ENCODE peak calls at places on chromosomes 5 and 9, in seven cellular contexts. B, R, M, F, T, U and N are unnamed samples.

GRCh38 chr5:179953934-179954833 is 46.5 kb upstream of the TBC1D9B start:
- DNase-seq in M (no peak), R (no peak), T (no peak), B (no peak), F (no peak), U (no peak), N (no peak)

GRCh38 chr5:151075698-151076331 is 5.0 kb downstream of the TNIP1 start:
- DNase-seq in F (no peak), R (peak), T (no peak), U (no peak), B (no peak), M (no peak), N (no peak)

GRCh38 chr5:171630047-171630669 is 155.5 kb upstream of the SMIM23 start:
- DNase-seq in M (peak), T (no peak), U (peak), F (no peak), B (peak), R (peak), N (peak)

GRCh38 chr9:108130896-108131295 is 641.3 kb upstream of the KLF4 start:
- DNase-seq in B (no peak), F (no peak), T (no peak), U (no peak), R (no peak), M (peak), N (no peak)

GRCh38 chr5:78497573-78498533 is 137.4 kb downstream of the SCAMP1 start:
- DNase-seq in M (no peak), R (peak), B (no peak), U (no peak), T (no peak), F (no peak), N (no peak)

GRCh38 chr5:5313081-5313736 is 109.3 kb upstream of the ICE1 start:
- DNase-seq in R (no peak), M (no peak), T (no peak), B (no peak), F (no peak), U (no peak), N (no peak)

GRCh38 chr9:105842023-105842644 is 147.8 kb downstream of the TMEM38B start:
- DNase-seq in F (no peak), M (peak), T (no peak), U (no peak), B (peak), R (no peak), N (peak)

GRCh38 chr9:17799383-17799782 is 220.5 kb downstream of the SH3GL2 start:
- DNase-seq in F (no peak), M (no peak), R (no peak), U (no peak), B (no peak), T (no peak), N (peak)

GRCh38 chr9:36204906-36205547 is 14.3 kb downstream of the CLTA start:
- DNase-seq in M (no peak), T (no peak), B (no peak), R (peak), F (no peak), U (no peak), N (peak)

GRCh38 chr9:69019808-69020207 is 5.9 kb upstream of the PRKACG start:
- DNase-seq in R (no peak), B (no peak), T (peak), F (peak), U (no peak), M (no peak), N (no peak)

GRCh38 chr9:117414220-117414905 is 494 bp downstream of the ASTN2 start:
- DNase-seq in T (no peak), M (peak), U (no peak), R (peak), B (peak), F (no peak), N (no peak)

GRCh38 chr5:7850241-7850532 is 746 bp downstream of the CFAP90 start:
- DNase-seq in M (no peak), R (no peak), T (no peak), U (no peak), F (peak), B (no peak), N (no peak)

GRCh38 chr5:127012933-127013332 is 17.4 kb downstream of the MARCHF3 start:
- DNase-seq in B (no peak), R (no peak), T (no peak), M (no peak), F (no peak), U (no peak), N (peak)

GRCh38 chr5:9370256-9370655 is 175.6 kb downstream of the SEMA5A start:
- DNase-seq in U (no peak), B (no peak), T (no peak), F (no peak), M (no peak), R (no peak), N (no peak)

GRCh38 chr5:173451031-173451430 is 122.8 kb upstream of the STC2 start:
- DNase-seq in T (no peak), U (no peak), R (no peak), F (no peak), M (no peak), B (no peak), N (no peak)

GRCh38 chr9:21549890-21550289 is 67.8 kb upstream of the IFNE start:
- DNase-seq in F (no peak), R (no peak), T (no peak), B (no peak), U (no peak), M (no peak), N (no peak)

GRCh38 chr5:140182075-140182709 is 7.2 kb downstream of the CYSTM1 start:
- DNase-seq in U (no peak), M (no peak), F (peak), B (no peak), R (no peak), T (no peak), N (no peak)

GRCh38 chr9:119370816-119371215 is 1.6 kb upstream of the BRINP1 start:
- DNase-seq in R (peak), T (no peak), B (peak), U (no peak), F (no peak), M (no peak), N (no peak)

GRCh38 chr5:122120957-122121356 is 8.4 kb upstream of the ZNF474 start:
- DNase-seq in T (no peak), M (no peak), F (no peak), R (no peak), U (no peak), B (no peak), N (no peak)

GRCh38 chr9:106700676-106701075 is 162.3 kb upstream of the ZNF462 start:
- DNase-seq in R (no peak), T (no peak), M (no peak), F (no peak), U (no peak), B (no peak), N (no peak)

GRCh38 chr9:79053613-79054012 is 518.2 kb upstream of the TLE4 start:
- DNase-seq in U (no peak), B (no peak), T (no peak), R (no peak), M (no peak), F (no peak), N (no peak)

GRCh38 chr5:142981475-142981874 is 211.3 kb downstream of the ARHGAP26 start:
- DNase-seq in U (no peak), R (no peak), B (no peak), T (no peak), F (no peak), M (no peak), N (peak)

GRCh38 chr5:88143693-88144218 is 124.9 kb downstream of the TMEM161B start:
- DNase-seq in U (no peak), B (no peak), F (no peak), T (no peak), R (no peak), M (no peak), N (no peak)

GRCh38 chr5:14444988-14445387 is 136.6 kb upstream of the OTULINL start:
- DNase-seq in U (no peak), R (no peak), T (no peak), F (no peak), M (no peak), B (no peak), N (peak)

GRCh38 chr9:126431112-126431742 is 104.6 kb downstream of the MVB12B start:
- DNase-seq in B (no peak), T (no peak), F (peak), M (no peak), U (no peak), R (peak), N (no peak)

GRCh38 chr9:87884578-87885459 is 2.1 kb downstream of the SPATA31E1 start:
- DNase-seq in B (no peak), U (no peak), F (no peak), T (no peak), M (no peak), R (peak), N (no peak)

GRCh38 chr5:31033295-31033694 is 160.2 kb upstream of the CDH6 start:
- DNase-seq in T (no peak), R (no peak), F (no peak), M (no peak), U (no peak), B (no peak), N (peak)

GRCh38 chr9:87375397-87376073 is 122.1 kb upstream of the DAPK1 start:
- DNase-seq in R (no peak), F (no peak), U (no peak), T (no peak), B (no peak), M (no peak), N (no peak)

GRCh38 chr5:140553657-140554056 is 3.6 kb downstream of the SRA1 start:
- DNase-seq in T (no peak), F (no peak), B (no peak), U (no peak), R (no peak), M (no peak), N (peak)

GRCh38 chr5:122776143-122776542 is 1.3 kb downstream of the SNX2 start:
- DNase-seq in F (no peak), U (no peak), B (no peak), M (no peak), R (no peak), T (no peak), N (no peak)

GRCh38 chr9:131197160-131197911 is 72.0 kb downstream of the NUP214 start:
- DNase-seq in U (no peak), F (no peak), T (no peak), R (no peak), M (no peak), B (no peak), N (no peak)

GRCh38 chr5:161988069-161988468 is 79.5 kb upstream of the GABRG2 start:
- DNase-seq in B (no peak), R (no peak), M (no peak), F (no peak), T (no peak), U (no peak), N (no peak)

GRCh38 chr5:135309391-135310327 is 89.4 kb downstream of the MACROH2A1 start:
- DNase-seq in F (no peak), R (peak), B (no peak), T (no peak), U (no peak), M (no peak), N (no peak)